ENCODE peak calls at places on chromosomes 16 and 17, in ten cellular contexts. V is heart right ventricle, G is psoas muscle, W is heart left ventricle, H is uterus, O is stomach, C is PC-9, U is thyroid gland, E is mucosa of descending colon, Q is PC-3. I is an unnamed sample.
A peak's percentile ranks its signal among the peaks of the same experiment; 100 is the strongest.

GRCh38 chr17:45923511-45924268 is 29.3 kb downstream of the MAPT start:
- DNase-seq in V (no peak), G (no peak), W (no peak), H (no peak), O (no peak), C (no peak), U (no peak), E (no peak), Q (no peak), I (no peak)

GRCh38 chr17:39236383-39236927 is 10.7 kb upstream of the STAC2 start:
- DNase-seq in V (no peak), G (no peak), W (no peak), H (no peak), O (no peak), C (no peak), U (no peak), E (no peak), Q (no peak), I (no peak)

GRCh38 chr16:49399594-49400364 is 26.2 kb downstream of the C16orf78 start:
- DNase-seq in V (no peak), G (no peak), W (no peak), H (no peak), O (no peak), C (no peak), U (no peak), E (peak; percentile 4), Q (no peak), I (no peak)

GRCh38 chr16:47470211-47470610 is 9.1 kb downstream of the PHKB start:
- DNase-seq in V (no peak), G (no peak), W (no peak), H (no peak), O (no peak), C (no peak), U (no peak), E (no peak), Q (no peak), I (no peak)

GRCh38 chr17:44901323-44901965 is 2.2 kb upstream of the EFTUD2 start:
- DNase-seq in V (no peak), G (no peak), W (no peak), H (no peak), O (no peak), C (peak; percentile 87), U (peak; percentile 34), E (no peak), Q (peak; percentile 93), I (no peak)

GRCh38 chr17:79981661-79982101 is 54.0 kb downstream of the TBC1D16 start:
- DNase-seq in V (no peak), G (no peak), W (no peak), H (peak; percentile 10), O (no peak), C (no peak), U (no peak), E (no peak), Q (no peak), I (peak; percentile 3)

GRCh38 chr16:970766-971581 is at the start of gene LMF1:
- DNase-seq in V (peak; percentile 97), G (peak; percentile 94), W (peak; percentile 94), H (peak; percentile 94), O (peak; percentile 97), C (peak; percentile 67), U (peak; percentile 90), E (peak; percentile 96), Q (peak; percentile 83), I (peak; percentile 97)

GRCh38 chr16:745739-746138 is 4.9 kb upstream of the CIAO3 start:
- DNase-seq in V (no peak), G (no peak), W (no peak), H (no peak), O (peak; percentile 44), C (peak; percentile 8), U (peak; percentile 48), E (peak; percentile 41), Q (no peak), I (peak; percentile 46)

GRCh38 chr16:16121185-16121727 is 102.0 kb downstream of the ABCC6 start:
- DNase-seq in V (no peak), G (no peak), W (no peak), H (no peak), O (no peak), C (no peak), U (no peak), E (no peak), Q (no peak), I (no peak)

GRCh38 chr17:37305406-37305905 is 70.3 kb upstream of the C17orf78 start:
- DNase-seq in V (no peak), G (no peak), W (no peak), H (no peak), O (no peak), C (no peak), U (no peak), E (no peak), Q (no peak), I (no peak)

GRCh38 chr17:8832711-8833352 is 33.7 kb upstream of the MFSD6L start:
- DNase-seq in V (peak; percentile 31), G (no peak), W (no peak), H (no peak), O (no peak), C (no peak), U (no peak), E (peak; percentile 63), Q (no peak), I (no peak)

GRCh38 chr17:73285603-73285908 is 23.9 kb upstream of the CPSF4L start:
- DNase-seq in V (no peak), G (no peak), W (no peak), H (no peak), O (no peak), C (no peak), U (no peak), E (no peak), Q (no peak), I (no peak)
- H3K4me1 ChIP-seq in V (peaks cover 85% of the 10 kb centered on the region), G (peaks cover 3% of the 10 kb centered on the region), W (peaks cover 60% of the 10 kb centered on the region), H (peaks cover 35% of the 10 kb centered on the region), O (peaks cover 93% of the 10 kb centered on the region), C (peaks cover 39% of the 10 kb centered on the region), U (peaks cover 66% of the 10 kb centered on the region), E (peaks cover 26% of the 10 kb centered on the region), Q (peaks cover 41% of the 10 kb centered on the region), I (peaks cover 73% of the 10 kb centered on the region)

GRCh38 chr17:50053654-50053960 is 2.3 kb upstream of the ITGA3 start:
- DNase-seq in V (no peak), G (no peak), W (no peak), H (no peak), O (no peak), C (no peak), U (no peak), E (no peak), Q (no peak), I (no peak)

GRCh38 chr17:50052822-50053653 is 2.9 kb upstream of the ITGA3 start:
- DNase-seq in V (peak; percentile 47), G (no peak), W (peak; percentile 72), H (peak; percentile 81), O (peak; percentile 43), C (peak; percentile 66), U (peak; percentile 47), E (peak; percentile 47), Q (peak; percentile 51), I (peak; percentile 62)

GRCh38 chr17:50051606-50052005 is 4.3 kb upstream of the ITGA3 start:
- DNase-seq in V (no peak), G (no peak), W (no peak), H (no peak), O (no peak), C (no peak), U (no peak), E (no peak), Q (peak; percentile 71), I (no peak)

GRCh38 chr17:50051082-50051576 is 4.8 kb upstream of the ITGA3 start:
- DNase-seq in V (no peak), G (no peak), W (no peak), H (no peak), O (peak; percentile 62), C (peak; percentile 98), U (no peak), E (no peak), Q (peak; percentile 100), I (peak; percentile 29)

DNA sequence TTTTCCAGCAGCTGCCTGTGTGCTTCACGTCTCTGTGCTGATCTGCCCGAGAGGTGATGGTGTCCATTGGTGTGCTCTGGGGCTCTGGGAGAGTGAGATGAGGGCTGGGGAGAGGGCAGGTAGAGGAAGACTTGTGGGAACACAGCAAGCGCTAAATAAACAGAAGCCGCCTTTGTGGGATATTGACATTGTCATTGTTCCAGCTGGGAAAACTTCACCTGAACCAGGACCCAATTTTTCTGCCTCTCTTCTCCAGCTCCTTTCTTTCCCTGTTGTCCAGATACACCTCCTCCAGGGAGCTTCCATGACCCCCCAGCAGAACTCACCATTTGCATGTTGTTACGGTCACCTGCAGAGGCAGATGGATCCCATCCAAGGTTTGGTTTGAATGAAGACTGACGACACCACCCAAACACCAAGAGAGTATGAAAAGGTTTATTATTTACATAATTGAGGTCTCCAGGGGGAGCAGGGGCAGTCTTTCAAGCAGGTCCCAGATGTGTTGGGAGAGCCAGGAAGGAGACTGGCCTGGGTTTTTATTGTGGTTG is 3.6 kb upstream of the ITGA3 start:
- DNase-seq in V (no peak), G (no peak), W (no peak), H (no peak), O (peak; percentile 37), C (no peak), U (no peak), E (no peak), Q (peak; percentile 74), I (no peak)
- TF ChIP-seq CTCF in V (no peak), G (no peak), W (no peak), H (no peak), O (no peak), C (no peak), U (no peak), E (no peak), Q (no peak), I (no peak)

GRCh38 chr17:28816540-28816939 is 26.1 kb downstream of the FAM222B start:
- DNase-seq in V (no peak), G (no peak), W (no peak), H (no peak), O (no peak), C (no peak), U (no peak), E (no peak), Q (no peak), I (no peak)

GRCh38 chr17:28812980-28813377 is 29.6 kb downstream of the FAM222B start:
- DNase-seq in V (no peak), G (no peak), W (no peak), H (no peak), O (no peak), C (no peak), U (no peak), E (no peak), Q (no peak), I (no peak)

GRCh38 chr17:28810437-28810836 is 32.2 kb downstream of the FAM222B start:
- DNase-seq in V (no peak), G (no peak), W (no peak), H (no peak), O (no peak), C (no peak), U (no peak), E (no peak), Q (no peak), I (no peak)

GRCh38 chr17:28811594-28812135 is 30.9 kb downstream of the FAM222B start:
- DNase-seq in V (no peak), G (no peak), W (no peak), H (no peak), O (no peak), C (peak; percentile 56), U (no peak), E (peak; percentile 33), Q (peak; percentile 7), I (peak; percentile 5)

GRCh38 chr17:28812136-28812979 is 30.2 kb downstream of the FAM222B start:
- DNase-seq in V (peak; percentile 98), G (peak; percentile 98), W (peak; percentile 99), H (peak; percentile 95), O (peak; percentile 97), C (peak; percentile 90), U (peak; percentile 98), E (peak; percentile 97), Q (peak; percentile 92), I (peak; percentile 98)
- H3K4me1 ChIP-seq in V (peaks cover 44% of the 10 kb centered on the region), G (peaks cover 41% of the 10 kb centered on the region), W (peaks cover 1% of the 10 kb centered on the region), H (no peaks in the 10 kb centered on the region), O (peaks cover 53% of the 10 kb centered on the region), C (peaks cover 46% of the 10 kb centered on the region), U (peaks cover 45% of the 10 kb centered on the region), E (peaks cover 28% of the 10 kb centered on the region), Q (peaks cover 39% of the 10 kb centered on the region), I (peaks cover 27% of the 10 kb centered on the region)

GRCh38 chr16:58301052-58301451 is 6.2 kb upstream of the PRSS54 start:
- DNase-seq in V (no peak), G (no peak), W (no peak), H (no peak), O (no peak), C (no peak), U (no peak), E (no peak), Q (no peak), I (no peak)
- TF ChIP-seq CTCF in V (no peak), G (no peak), W (no peak), H (no peak), O (no peak), C (no peak), U (no peak), E (no peak), Q (no peak), I (no peak)

I was measured in body of pancreas.